ENCODE peak calls at places on chromosomes 5 and 9, in seven cellular contexts. S is CD4-positive, alpha-beta T cell; D is cerebellum; G is tibial artery; R is foreskin fibroblast; U is H54; P is effector memory CD8-positive, alpha-beta T cell. M is an unnamed sample.

GRCh38 chr5:71662381-71662780 is 56.7 kb upstream of the CARTPT start:
- DNase-seq in S (no peak), G (no peak), P (no peak), U (no peak), R (no peak), D (no peak), M (no peak)

GRCh38 chr9:18390393-18390792 is 83.6 kb upstream of the ADAMTSL1 start:
- DNase-seq in R (peak), G (no peak), S (no peak), D (no peak), U (no peak), P (no peak), M (no peak)

GRCh38 chr5:109516385-109516784 is 106.6 kb upstream of the PJA2 start:
- DNase-seq in R (peak), G (no peak), P (no peak), S (no peak), U (no peak), D (no peak), M (no peak)

GRCh38 chr5:101605700-101606099 is 690.4 kb downstream of the SLCO4C1 start:
- DNase-seq in U (no peak), D (no peak), S (no peak), P (no peak), R (no peak), G (no peak), M (no peak)

GRCh38 chr5:93819666-93820065 is 78.3 kb upstream of the POU5F2 start:
- DNase-seq in G (no peak), R (no peak), S (no peak), P (no peak), U (no peak), D (no peak), M (no peak)

GRCh38 chr5:173069661-173070060 is 13.5 kb downstream of the CREBRF start:
- DNase-seq in U (no peak), R (no peak), D (no peak), S (no peak), P (no peak), G (no peak), M (no peak)

GRCh38 chr9:12698986-12699385 is 5.8 kb downstream of the TYRP1 start:
- DNase-seq in P (no peak), S (no peak), U (no peak), R (no peak), G (no peak), D (no peak), M (no peak)

GRCh38 chr5:74179183-74179582 is 461.3 kb downstream of the ENC1 start:
- DNase-seq in U (peak), D (peak), R (peak), P (no peak), G (no peak), S (no peak), M (no peak)

GRCh38 chr5:147464211-147464610 is 45.7 kb downstream of the DPYSL3 start:
- DNase-seq in P (no peak), U (no peak), R (peak), G (no peak), S (no peak), D (no peak), M (no peak)

M was measured in NK-92 treated with Interleukin-12 subunit alpha and Interleukin-12 subunit beta, amount 100 ng/mL, for 24 hours.